ENCODE peak calls at places on chromosome 5, in ten cellular contexts. One of them, this sample, is unnamed.
A peak's percentile ranks its signal among the peaks of the same experiment; 100 is the strongest.

GRCh38 chr5:134555223-134555790 is 29.8 kb downstream of the JADE2 start:
- ATAC-seq in GM12878: peak; percentile 10
- ATAC-seq in HepG2: peak; percentile 50
- ATAC-seq in right lobe of liver: no peak
- ATAC-seq in A549: peak; percentile 29
- ATAC-seq in IMR-90: no peak
- ATAC-seq in body of pancreas: no peak
- ATAC-seq in K562: peak; percentile 28
- ATAC-seq in HCT116: no peak
- ATAC-seq in heart left ventricle: no peak
- ATAC-seq in this sample: no peak

GRCh38 chr5:9051779-9052178 is 494.1 kb downstream of the SEMA5A start:
- ATAC-seq in right lobe of liver: no peak
- ATAC-seq in HCT116: no peak
- ATAC-seq in heart left ventricle: no peak
- ATAC-seq in A549: no peak
- ATAC-seq in K562: no peak
- ATAC-seq in GM12878: no peak
- ATAC-seq in HepG2: no peak
- ATAC-seq in IMR-90: no peak
- ATAC-seq in body of pancreas: no peak
- ATAC-seq in this sample: no peak

GRCh38 chr5:14373685-14374084 is 207.9 kb upstream of the OTULINL start:
- ATAC-seq in HCT116: no peak
- ATAC-seq in HepG2: peak; percentile 72
- ATAC-seq in IMR-90: no peak
- ATAC-seq in GM12878: peak; percentile 21
- ATAC-seq in K562: no peak
- ATAC-seq in A549: no peak
- ATAC-seq in heart left ventricle: no peak
- ATAC-seq in right lobe of liver: peak; percentile 36
- ATAC-seq in body of pancreas: peak; percentile 90
- ATAC-seq in this sample: no peak

GRCh38 chr5:178467261-178468195 is 122.7 kb downstream of the COL23A1 start:
- ATAC-seq in K562: no peak
- ATAC-seq in HepG2: no peak
- ATAC-seq in IMR-90: peak; percentile 85
- ATAC-seq in HCT116: no peak
- ATAC-seq in body of pancreas: peak; percentile 49
- ATAC-seq in GM12878: no peak
- ATAC-seq in heart left ventricle: peak; percentile 72
- ATAC-seq in right lobe of liver: peak; percentile 84
- ATAC-seq in A549: no peak
- ATAC-seq in this sample: peak; percentile 81

GRCh38 chr5:14281746-14282181 is 138.6 kb downstream of the TRIO start:
- ATAC-seq in body of pancreas: no peak
- ATAC-seq in right lobe of liver: no peak
- ATAC-seq in K562: peak; percentile 64
- ATAC-seq in A549: no peak
- ATAC-seq in IMR-90: no peak
- ATAC-seq in HCT116: no peak
- ATAC-seq in heart left ventricle: no peak
- ATAC-seq in GM12878: peak; percentile 88
- ATAC-seq in HepG2: no peak
- ATAC-seq in this sample: no peak

GRCh38 chr5:33726422-33727165 is 165.2 kb downstream of the ADAMTS12 start:
- ATAC-seq in HCT116: no peak
- ATAC-seq in IMR-90: peak; percentile 27
- ATAC-seq in K562: no peak
- ATAC-seq in GM12878: no peak
- ATAC-seq in A549: no peak
- ATAC-seq in right lobe of liver: no peak
- ATAC-seq in body of pancreas: no peak
- ATAC-seq in heart left ventricle: peak; percentile 64
- ATAC-seq in HepG2: no peak
- ATAC-seq in this sample: peak; percentile 27

GRCh38 chr5:9091896-9092662 is 453.8 kb downstream of the SEMA5A start:
- ATAC-seq in heart left ventricle: no peak
- ATAC-seq in K562: no peak
- ATAC-seq in body of pancreas: peak; percentile 65
- ATAC-seq in right lobe of liver: peak; percentile 51
- ATAC-seq in HepG2: no peak
- ATAC-seq in HCT116: no peak
- ATAC-seq in GM12878: no peak
- ATAC-seq in IMR-90: no peak
- ATAC-seq in A549: no peak
- ATAC-seq in this sample: no peak

GRCh38 chr5:67431191-67431590 is 234.6 kb upstream of the CD180 start:
- ATAC-seq in GM12878: no peak
- ATAC-seq in HCT116: no peak
- ATAC-seq in body of pancreas: no peak
- ATAC-seq in K562: no peak
- ATAC-seq in A549: no peak
- ATAC-seq in HepG2: no peak
- ATAC-seq in IMR-90: no peak
- ATAC-seq in right lobe of liver: peak; percentile 33
- ATAC-seq in heart left ventricle: no peak
- ATAC-seq in this sample: no peak

DNA sequence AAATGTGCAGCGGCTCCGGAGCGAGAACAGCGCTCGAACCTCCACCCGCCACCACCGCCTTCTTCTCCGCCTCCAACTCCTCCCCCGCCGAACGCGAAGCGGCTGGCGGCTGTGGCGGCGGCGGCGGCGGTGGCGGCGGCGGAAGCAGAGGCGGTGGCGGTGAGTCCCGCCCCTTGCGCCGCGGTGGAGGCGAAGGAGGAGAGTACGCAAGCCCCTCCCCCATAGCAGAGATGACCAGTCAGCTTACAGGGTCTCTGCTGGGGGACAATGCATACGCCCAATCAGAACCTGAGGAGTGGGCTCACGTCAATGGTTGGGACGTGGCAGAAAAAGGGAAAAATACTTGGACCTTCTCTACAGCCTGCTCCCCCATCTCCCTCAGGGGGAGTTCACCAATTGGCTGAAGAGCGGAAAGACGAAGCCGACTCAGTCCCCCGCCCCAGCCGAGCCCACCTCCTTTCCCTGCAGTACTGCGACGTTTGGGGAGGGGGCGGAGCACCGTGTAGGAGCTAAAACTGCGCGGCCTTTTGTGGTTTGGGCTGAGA is at the start of gene PJA2:
- ATAC-seq in HepG2: peak; percentile 90
- ATAC-seq in right lobe of liver: peak; percentile 85
- ATAC-seq in GM12878: peak; percentile 84
- ATAC-seq in IMR-90: peak; percentile 92
- ATAC-seq in A549: peak; percentile 93
- ATAC-seq in heart left ventricle: peak; percentile 96
- ATAC-seq in HCT116: peak; percentile 93
- ATAC-seq in K562: peak; percentile 87
- ATAC-seq in body of pancreas: peak; percentile 88
- ATAC-seq in this sample: peak; percentile 96
- TF ChIP-seq POLR2A in HepG2: no peak
- TF ChIP-seq POLR2A in right lobe of liver: peak; percentile 78
- TF ChIP-seq POLR2A in GM12878: no peak
- TF ChIP-seq POLR2A in IMR-90: no peak
- TF ChIP-seq POLR2A in A549: peak; percentile 26
- TF ChIP-seq POLR2A in heart left ventricle: peak; percentile 61
- TF ChIP-seq POLR2A in HCT116: peak; percentile 68
- TF ChIP-seq POLR2A in K562: no peak
- TF ChIP-seq POLR2A in body of pancreas: peak; percentile 74
- TF ChIP-seq POLR2A in this sample: peak; percentile 83

GRCh38 chr5:157548513-157549282 is 26.9 kb downstream of the ADAM19 start:
- ATAC-seq in right lobe of liver: peak; percentile 87
- ATAC-seq in A549: peak; percentile 85
- ATAC-seq in K562: no peak
- ATAC-seq in HepG2: no peak
- ATAC-seq in heart left ventricle: peak; percentile 55
- ATAC-seq in HCT116: no peak
- ATAC-seq in GM12878: peak; percentile 42
- ATAC-seq in body of pancreas: peak; percentile 27
- ATAC-seq in IMR-90: peak; percentile 48
- ATAC-seq in this sample: peak; percentile 87

GRCh38 chr5:157549954-157550549 is 25.5 kb downstream of the ADAM19 start:
- ATAC-seq in GM12878: peak; percentile 13
- ATAC-seq in right lobe of liver: peak; percentile 7
- ATAC-seq in HCT116: no peak
- ATAC-seq in heart left ventricle: peak; percentile 56
- ATAC-seq in A549: no peak
- ATAC-seq in K562: no peak
- ATAC-seq in HepG2: no peak
- ATAC-seq in IMR-90: peak; percentile 12
- ATAC-seq in body of pancreas: no peak
- ATAC-seq in this sample: no peak

GRCh38 chr5:157546456-157547100 is 29.0 kb downstream of the ADAM19 start:
- ATAC-seq in body of pancreas: peak; percentile 16
- ATAC-seq in A549: no peak
- ATAC-seq in GM12878: no peak
- ATAC-seq in K562: no peak
- ATAC-seq in HCT116: no peak
- ATAC-seq in HepG2: no peak
- ATAC-seq in heart left ventricle: peak; percentile 69
- ATAC-seq in IMR-90: peak; percentile 7
- ATAC-seq in right lobe of liver: no peak
- ATAC-seq in this sample: no peak

GRCh38 chr5:157549283-157549629 is 26.3 kb downstream of the ADAM19 start:
- ATAC-seq in IMR-90: peak; percentile 6
- ATAC-seq in body of pancreas: no peak
- ATAC-seq in HCT116: no peak
- ATAC-seq in GM12878: no peak
- ATAC-seq in A549: peak; percentile 26
- ATAC-seq in K562: no peak
- ATAC-seq in right lobe of liver: no peak
- ATAC-seq in HepG2: no peak
- ATAC-seq in heart left ventricle: no peak
- ATAC-seq in this sample: no peak

GRCh38 chr5:157547909-157548512 is 27.6 kb downstream of the ADAM19 start:
- ATAC-seq in body of pancreas: no peak
- ATAC-seq in IMR-90: no peak
- ATAC-seq in A549: peak; percentile 9
- ATAC-seq in HCT116: no peak
- ATAC-seq in GM12878: peak; percentile 7
- ATAC-seq in right lobe of liver: peak; percentile 57
- ATAC-seq in heart left ventricle: peak; percentile 5
- ATAC-seq in HepG2: no peak
- ATAC-seq in K562: no peak
- ATAC-seq in this sample: no peak
- H3K27ac ChIP-seq in body of pancreas: no peak overlapping the region
- H3K27ac ChIP-seq in IMR-90: peak overlapping the region; percentile 70
- H3K27ac ChIP-seq in A549: peak overlapping the region; percentile 84
- H3K27ac ChIP-seq in HCT116: no peak overlapping the region
- H3K27ac ChIP-seq in GM12878: peak overlapping the region; percentile 35
- H3K27ac ChIP-seq in right lobe of liver: peak overlapping the region; percentile 80
- H3K27ac ChIP-seq in heart left ventricle: peak overlapping the region; percentile 71
- H3K27ac ChIP-seq in HepG2: no peak overlapping the region
- H3K27ac ChIP-seq in K562: no peak overlapping the region
- H3K27ac ChIP-seq in this sample: peak overlapping the region; percentile 84

GRCh38 chr5:81750308-81751008 is 439 bp downstream of the SSBP2 start:
- ATAC-seq in right lobe of liver: no peak
- ATAC-seq in A549: peak; percentile 47
- ATAC-seq in HepG2: peak; percentile 56
- ATAC-seq in body of pancreas: peak; percentile 4
- ATAC-seq in IMR-90: peak; percentile 5
- ATAC-seq in K562: no peak
- ATAC-seq in HCT116: no peak
- ATAC-seq in GM12878: peak; percentile 2
- ATAC-seq in heart left ventricle: peak; percentile 0
- ATAC-seq in this sample: peak; percentile 8

GRCh38 chr5:81751009-81751835 is at the start of gene SSBP2:
- ATAC-seq in HCT116: peak; percentile 89
- ATAC-seq in K562: peak; percentile 84
- ATAC-seq in A549: peak; percentile 90
- ATAC-seq in GM12878: peak; percentile 82
- ATAC-seq in right lobe of liver: peak; percentile 95
- ATAC-seq in heart left ventricle: peak; percentile 95
- ATAC-seq in HepG2: peak; percentile 89
- ATAC-seq in IMR-90: peak; percentile 93
- ATAC-seq in body of pancreas: peak; percentile 91
- ATAC-seq in this sample: peak; percentile 92

GRCh38 chr5:81748556-81748955 is 2.3 kb downstream of the SSBP2 start:
- ATAC-seq in HepG2: no peak
- ATAC-seq in A549: no peak
- ATAC-seq in HCT116: no peak
- ATAC-seq in body of pancreas: no peak
- ATAC-seq in GM12878: no peak
- ATAC-seq in IMR-90: no peak
- ATAC-seq in right lobe of liver: no peak
- ATAC-seq in K562: no peak
- ATAC-seq in heart left ventricle: no peak
- ATAC-seq in this sample: no peak

GRCh38 chr5:81749186-81749561 is 1.7 kb downstream of the SSBP2 start:
- ATAC-seq in A549: no peak
- ATAC-seq in IMR-90: no peak
- ATAC-seq in body of pancreas: no peak
- ATAC-seq in heart left ventricle: no peak
- ATAC-seq in GM12878: no peak
- ATAC-seq in K562: no peak
- ATAC-seq in HCT116: no peak
- ATAC-seq in right lobe of liver: no peak
- ATAC-seq in HepG2: no peak
- ATAC-seq in this sample: no peak

DNA sequence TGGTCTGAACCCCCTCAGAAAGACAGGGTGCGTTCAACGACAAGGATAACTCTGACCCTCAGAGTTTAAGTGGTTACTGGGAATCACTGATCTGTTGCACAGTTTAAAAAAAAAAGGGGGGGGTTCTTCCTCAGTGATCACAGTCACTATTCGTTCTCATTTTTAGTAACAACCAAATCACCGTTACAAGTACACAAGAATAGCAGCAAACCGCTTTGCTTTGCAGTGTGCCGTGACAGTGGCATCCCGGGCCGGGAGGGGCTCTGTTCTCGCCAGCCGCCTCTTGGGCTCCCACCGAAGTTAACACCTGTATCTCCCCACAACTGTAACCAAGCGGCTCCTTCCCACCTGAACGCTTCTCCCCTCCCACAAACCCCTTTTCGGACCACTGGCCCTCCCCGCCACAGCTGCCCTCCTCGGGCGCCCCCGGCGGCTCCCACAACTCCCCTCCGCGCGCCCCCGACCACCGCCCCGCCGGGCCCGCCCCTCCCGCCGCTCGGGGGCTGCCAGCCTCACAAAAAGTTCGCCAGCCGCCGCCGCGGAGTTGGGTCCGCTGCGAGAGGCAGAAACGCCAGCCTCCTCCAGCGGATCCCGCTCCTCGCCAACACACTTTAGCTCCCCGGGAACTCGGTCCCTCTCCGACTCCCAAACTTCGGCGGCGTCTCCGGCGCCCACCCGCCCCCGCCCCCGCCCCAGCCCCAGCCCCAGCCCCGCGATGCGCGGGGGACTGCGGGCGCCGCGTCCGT is 1.2 kb downstream of the SSBP2 start:
- ATAC-seq in HCT116: no peak
- ATAC-seq in GM12878: peak; percentile 65
- ATAC-seq in IMR-90: no peak
- ATAC-seq in heart left ventricle: no peak
- ATAC-seq in K562: peak; percentile 2
- ATAC-seq in A549: no peak
- ATAC-seq in right lobe of liver: no peak
- ATAC-seq in HepG2: no peak
- ATAC-seq in body of pancreas: no peak
- ATAC-seq in this sample: no peak
- TF ChIP-seq CTCF in HCT116: no peak
- TF ChIP-seq CTCF in GM12878: peak; percentile 13
- TF ChIP-seq CTCF in IMR-90: no peak
- TF ChIP-seq CTCF in heart left ventricle: no peak
- TF ChIP-seq CTCF in K562: no peak
- TF ChIP-seq CTCF in A549: no peak
- TF ChIP-seq CTCF in right lobe of liver: no peak
- TF ChIP-seq CTCF in HepG2: no peak
- TF ChIP-seq CTCF in body of pancreas: no peak
- TF ChIP-seq CTCF in this sample: no peak

GRCh38 chr5:154038604-154039457 is at the start of the genes FAM114A2 and MFAP3:
- ATAC-seq in GM12878: peak; percentile 99
- ATAC-seq in right lobe of liver: peak; percentile 99
- ATAC-seq in heart left ventricle: peak; percentile 99
- ATAC-seq in IMR-90: peak; percentile 98
- ATAC-seq in HCT116: peak; percentile 98
- ATAC-seq in HepG2: peak; percentile 100
- ATAC-seq in A549: peak; percentile 100
- ATAC-seq in K562: peak; percentile 100
- ATAC-seq in body of pancreas: peak; percentile 98
- ATAC-seq in this sample: peak; percentile 97
- TF ChIP-seq POLR2A in GM12878: peak; percentile 99
- TF ChIP-seq POLR2A in right lobe of liver: peak; percentile 85
- TF ChIP-seq POLR2A in heart left ventricle: peak; percentile 78
- TF ChIP-seq POLR2A in IMR-90: peak; percentile 85
- TF ChIP-seq POLR2A in HCT116: peak; percentile 93
- TF ChIP-seq POLR2A in HepG2: peak; percentile 85
- TF ChIP-seq POLR2A in A549: peak; percentile 92
- TF ChIP-seq POLR2A in K562: peak; percentile 95
- TF ChIP-seq POLR2A in body of pancreas: peak; percentile 95
- TF ChIP-seq POLR2A in this sample: peak; percentile 78